ENCODE peak calls at places on chromosome 1, in seven cellular contexts. One of them, this sample, is unnamed. For H3K4me1, the result is how much of the 10 kb centered on the place peaks cover.

GRCh38 chr1:37159102-37159501 is 124.8 kb upstream of the GRIK3 start:
- DNase-seq in SJSA1: peak
- DNase-seq in HepG2: no peak
- DNase-seq in naive thymus-derived CD4-positive, alpha-beta T cell: no peak
- DNase-seq in small intestine: no peak
- DNase-seq in IMR-90: no peak
- DNase-seq in heart right ventricle: no peak
- DNase-seq in this sample: no peak

GRCh38 chr1:34671887-34672286 is 83.0 kb upstream of the GJB5 start:
- DNase-seq in IMR-90: no peak
- DNase-seq in SJSA1: no peak
- DNase-seq in HepG2: no peak
- DNase-seq in naive thymus-derived CD4-positive, alpha-beta T cell: no peak
- DNase-seq in small intestine: no peak
- DNase-seq in heart right ventricle: no peak
- DNase-seq in this sample: no peak

GRCh38 chr1:7646981-7647901 is 123.9 kb upstream of the VAMP3 start:
- DNase-seq in IMR-90: peak
- DNase-seq in naive thymus-derived CD4-positive, alpha-beta T cell: peak
- DNase-seq in SJSA1: peak
- DNase-seq in HepG2: no peak
- DNase-seq in small intestine: peak
- DNase-seq in heart right ventricle: peak
- DNase-seq in this sample: peak

GRCh38 chr1:44640178-44640865 is 34.0 kb downstream of the TMEM53 start:
- DNase-seq in IMR-90: no peak
- DNase-seq in naive thymus-derived CD4-positive, alpha-beta T cell: no peak
- DNase-seq in SJSA1: no peak
- DNase-seq in small intestine: no peak
- DNase-seq in heart right ventricle: peak
- DNase-seq in HepG2: no peak
- DNase-seq in this sample: no peak

GRCh38 chr1:11749203-11749689 is 12.7 kb upstream of the C1orf167 start:
- DNase-seq in SJSA1: no peak
- DNase-seq in heart right ventricle: peak
- DNase-seq in HepG2: peak
- DNase-seq in small intestine: peak
- DNase-seq in naive thymus-derived CD4-positive, alpha-beta T cell: no peak
- DNase-seq in IMR-90: no peak
- DNase-seq in this sample: peak

GRCh38 chr1:2834146-2834475 is 32.6 kb upstream of the TTC34 start:
- DNase-seq in HepG2: no peak
- DNase-seq in naive thymus-derived CD4-positive, alpha-beta T cell: no peak
- DNase-seq in SJSA1: no peak
- DNase-seq in heart right ventricle: no peak
- DNase-seq in small intestine: no peak
- DNase-seq in IMR-90: no peak
- DNase-seq in this sample: no peak

GRCh38 chr1:233885196-233886028 is 19.1 kb upstream of the SLC35F3 start:
- DNase-seq in small intestine: no peak
- DNase-seq in heart right ventricle: no peak
- DNase-seq in HepG2: no peak
- DNase-seq in SJSA1: no peak
- DNase-seq in IMR-90: no peak
- DNase-seq in naive thymus-derived CD4-positive, alpha-beta T cell: no peak
- DNase-seq in this sample: no peak

GRCh38 chr1:234125283-234125682 is 220.8 kb downstream of the SLC35F3 start:
- DNase-seq in HepG2: peak
- DNase-seq in small intestine: no peak
- DNase-seq in IMR-90: peak
- DNase-seq in heart right ventricle: no peak
- DNase-seq in naive thymus-derived CD4-positive, alpha-beta T cell: peak
- DNase-seq in SJSA1: peak
- DNase-seq in this sample: no peak

GRCh38 chr1:2821970-2822620 is 20.6 kb upstream of the TTC34 start:
- DNase-seq in SJSA1: no peak
- DNase-seq in HepG2: no peak
- DNase-seq in naive thymus-derived CD4-positive, alpha-beta T cell: peak
- DNase-seq in IMR-90: no peak
- DNase-seq in small intestine: peak
- DNase-seq in heart right ventricle: peak
- DNase-seq in this sample: peak

GRCh38 chr1:181349512-181349911 is 133.8 kb upstream of the CACNA1E start:
- DNase-seq in heart right ventricle: no peak
- DNase-seq in naive thymus-derived CD4-positive, alpha-beta T cell: no peak
- DNase-seq in small intestine: no peak
- DNase-seq in SJSA1: no peak
- DNase-seq in HepG2: no peak
- DNase-seq in IMR-90: no peak
- DNase-seq in this sample: peak

GRCh38 chr1:17890815-17891191 is 135.7 kb downstream of the ACTL8 start:
- DNase-seq in naive thymus-derived CD4-positive, alpha-beta T cell: no peak
- DNase-seq in heart right ventricle: no peak
- DNase-seq in IMR-90: no peak
- DNase-seq in HepG2: no peak
- DNase-seq in SJSA1: no peak
- DNase-seq in small intestine: no peak
- DNase-seq in this sample: no peak

GRCh38 chr1:193264313-193265065 is 78.1 kb upstream of the B3GALT2 start:
- DNase-seq in IMR-90: peak
- DNase-seq in HepG2: no peak
- DNase-seq in naive thymus-derived CD4-positive, alpha-beta T cell: no peak
- DNase-seq in heart right ventricle: no peak
- DNase-seq in SJSA1: no peak
- DNase-seq in small intestine: no peak
- DNase-seq in this sample: no peak

GRCh38 chr1:223737342-223737741 is 25.0 kb downstream of the CAPN2 start:
- DNase-seq in SJSA1: no peak
- DNase-seq in naive thymus-derived CD4-positive, alpha-beta T cell: no peak
- DNase-seq in heart right ventricle: no peak
- DNase-seq in HepG2: no peak
- DNase-seq in small intestine: no peak
- DNase-seq in IMR-90: no peak
- DNase-seq in this sample: no peak
- H3K4me1 ChIP-seq in SJSA1: under half
- H3K4me1 ChIP-seq in naive thymus-derived CD4-positive, alpha-beta T cell: under half
- H3K4me1 ChIP-seq in heart right ventricle: half or more
- H3K4me1 ChIP-seq in HepG2: under half
- H3K4me1 ChIP-seq in small intestine: under half
- H3K4me1 ChIP-seq in IMR-90: under half
- H3K4me1 ChIP-seq in this sample: half or more

GRCh38 chr1:19646366-19646765 is 2.3 kb downstream of the NBL1 start:
- DNase-seq in SJSA1: no peak
- DNase-seq in naive thymus-derived CD4-positive, alpha-beta T cell: no peak
- DNase-seq in small intestine: peak
- DNase-seq in HepG2: no peak
- DNase-seq in IMR-90: no peak
- DNase-seq in heart right ventricle: no peak
- DNase-seq in this sample: peak

GRCh38 chr1:19648239-19648638 is 4.1 kb downstream of the NBL1 start:
- DNase-seq in small intestine: no peak
- DNase-seq in naive thymus-derived CD4-positive, alpha-beta T cell: no peak
- DNase-seq in HepG2: no peak
- DNase-seq in SJSA1: no peak
- DNase-seq in IMR-90: no peak
- DNase-seq in heart right ventricle: no peak
- DNase-seq in this sample: no peak

GRCh38 chr1:19646771-19647319 is 2.7 kb downstream of the NBL1 start:
- DNase-seq in SJSA1: no peak
- DNase-seq in small intestine: no peak
- DNase-seq in IMR-90: no peak
- DNase-seq in naive thymus-derived CD4-positive, alpha-beta T cell: no peak
- DNase-seq in heart right ventricle: no peak
- DNase-seq in HepG2: no peak
- DNase-seq in this sample: no peak

GRCh38 chr1:19648689-19649088 is 4.6 kb downstream of the NBL1 start:
- DNase-seq in small intestine: peak
- DNase-seq in HepG2: peak
- DNase-seq in heart right ventricle: no peak
- DNase-seq in naive thymus-derived CD4-positive, alpha-beta T cell: no peak
- DNase-seq in IMR-90: no peak
- DNase-seq in SJSA1: no peak
- DNase-seq in this sample: no peak

GRCh38 chr1:19647643-19648042 is 3.5 kb downstream of the NBL1 start:
- DNase-seq in SJSA1: no peak
- DNase-seq in heart right ventricle: peak
- DNase-seq in naive thymus-derived CD4-positive, alpha-beta T cell: no peak
- DNase-seq in small intestine: no peak
- DNase-seq in IMR-90: no peak
- DNase-seq in HepG2: no peak
- DNase-seq in this sample: no peak
- H3K4me1 ChIP-seq in SJSA1: under half
- H3K4me1 ChIP-seq in heart right ventricle: half or more
- H3K4me1 ChIP-seq in naive thymus-derived CD4-positive, alpha-beta T cell: under half
- H3K4me1 ChIP-seq in small intestine: under half
- H3K4me1 ChIP-seq in IMR-90: under half
- H3K4me1 ChIP-seq in HepG2: under half
- H3K4me1 ChIP-seq in this sample: half or more

GRCh38 chr1:116338400-116338799 is 34.6 kb upstream of the ATP1A1 start:
- DNase-seq in naive thymus-derived CD4-positive, alpha-beta T cell: no peak
- DNase-seq in heart right ventricle: no peak
- DNase-seq in SJSA1: no peak
- DNase-seq in HepG2: no peak
- DNase-seq in IMR-90: no peak
- DNase-seq in small intestine: no peak
- DNase-seq in this sample: no peak
- H3K4me1 ChIP-seq in naive thymus-derived CD4-positive, alpha-beta T cell: under half
- H3K4me1 ChIP-seq in heart right ventricle: under half
- H3K4me1 ChIP-seq in SJSA1: under half
- H3K4me1 ChIP-seq in HepG2: under half
- H3K4me1 ChIP-seq in IMR-90: under half
- H3K4me1 ChIP-seq in small intestine: under half
- H3K4me1 ChIP-seq in this sample: under half

DNA sequence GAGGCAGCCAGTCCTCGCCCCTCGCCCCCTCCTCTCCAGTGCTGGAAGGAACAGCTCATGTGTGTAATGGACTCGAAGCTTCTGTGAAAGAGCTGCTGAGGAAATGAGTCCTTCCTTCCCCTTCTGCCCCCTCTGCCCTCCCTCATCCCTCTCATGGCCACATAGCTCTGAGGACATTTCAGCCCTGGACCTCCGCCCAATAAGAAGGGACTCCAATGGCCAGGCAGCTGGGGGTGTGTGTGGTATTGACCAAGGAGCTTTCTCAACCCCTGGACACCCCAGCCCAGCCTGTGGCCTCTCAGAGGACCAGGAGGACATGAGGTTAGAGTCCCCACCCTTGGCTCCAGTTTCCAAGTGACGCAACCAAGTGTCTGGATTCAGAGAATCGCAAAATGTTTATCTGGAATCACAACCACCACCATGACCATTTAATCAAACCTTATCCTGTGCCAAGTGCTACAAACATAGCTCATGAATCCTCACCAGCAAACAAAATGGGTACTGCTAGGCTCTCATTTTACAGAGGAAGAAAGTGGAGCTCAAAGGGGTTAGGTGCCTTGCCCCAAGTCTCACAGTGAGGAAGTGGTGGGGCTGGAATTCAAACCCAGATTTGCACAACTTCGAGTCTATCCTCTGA is 47.8 kb upstream of the ECE1 start:
- DNase-seq in small intestine: peak
- DNase-seq in naive thymus-derived CD4-positive, alpha-beta T cell: no peak
- DNase-seq in HepG2: no peak
- DNase-seq in SJSA1: no peak
- DNase-seq in IMR-90: peak
- DNase-seq in heart right ventricle: peak
- DNase-seq in this sample: peak
- H3K4me1 ChIP-seq in small intestine: under half
- H3K4me1 ChIP-seq in naive thymus-derived CD4-positive, alpha-beta T cell: half or more
- H3K4me1 ChIP-seq in HepG2: half or more
- H3K4me1 ChIP-seq in SJSA1: under half
- H3K4me1 ChIP-seq in IMR-90: half or more
- H3K4me1 ChIP-seq in heart right ventricle: half or more
- H3K4me1 ChIP-seq in this sample: half or more

GRCh38 chr1:183070923-183071618 is 47.9 kb downstream of the LAMC1 start:
- DNase-seq in heart right ventricle: no peak
- DNase-seq in small intestine: no peak
- DNase-seq in naive thymus-derived CD4-positive, alpha-beta T cell: no peak
- DNase-seq in SJSA1: no peak
- DNase-seq in HepG2: peak
- DNase-seq in IMR-90: peak
- DNase-seq in this sample: no peak

GRCh38 chr1:183073320-183073719 is 50.1 kb downstream of the LAMC1 start:
- DNase-seq in naive thymus-derived CD4-positive, alpha-beta T cell: no peak
- DNase-seq in HepG2: peak
- DNase-seq in SJSA1: no peak
- DNase-seq in small intestine: no peak
- DNase-seq in IMR-90: no peak
- DNase-seq in heart right ventricle: no peak
- DNase-seq in this sample: no peak

GRCh38 chr1:183077107-183077506 is 53.9 kb downstream of the LAMC1 start:
- DNase-seq in heart right ventricle: no peak
- DNase-seq in SJSA1: no peak
- DNase-seq in IMR-90: no peak
- DNase-seq in HepG2: no peak
- DNase-seq in naive thymus-derived CD4-positive, alpha-beta T cell: no peak
- DNase-seq in small intestine: no peak
- DNase-seq in this sample: no peak

GRCh38 chr1:183075861-183076260 is 52.6 kb downstream of the LAMC1 start:
- DNase-seq in heart right ventricle: no peak
- DNase-seq in HepG2: no peak
- DNase-seq in naive thymus-derived CD4-positive, alpha-beta T cell: no peak
- DNase-seq in SJSA1: no peak
- DNase-seq in IMR-90: no peak
- DNase-seq in small intestine: no peak
- DNase-seq in this sample: no peak

GRCh38 chr1:183074215-183074614 is 51.0 kb downstream of the LAMC1 start:
- DNase-seq in naive thymus-derived CD4-positive, alpha-beta T cell: no peak
- DNase-seq in HepG2: no peak
- DNase-seq in heart right ventricle: no peak
- DNase-seq in small intestine: no peak
- DNase-seq in SJSA1: no peak
- DNase-seq in IMR-90: no peak
- DNase-seq in this sample: no peak
- H3K4me1 ChIP-seq in naive thymus-derived CD4-positive, alpha-beta T cell: under half
- H3K4me1 ChIP-seq in HepG2: half or more
- H3K4me1 ChIP-seq in heart right ventricle: half or more
- H3K4me1 ChIP-seq in small intestine: under half
- H3K4me1 ChIP-seq in SJSA1: under half
- H3K4me1 ChIP-seq in IMR-90: under half
- H3K4me1 ChIP-seq in this sample: half or more

DNA sequence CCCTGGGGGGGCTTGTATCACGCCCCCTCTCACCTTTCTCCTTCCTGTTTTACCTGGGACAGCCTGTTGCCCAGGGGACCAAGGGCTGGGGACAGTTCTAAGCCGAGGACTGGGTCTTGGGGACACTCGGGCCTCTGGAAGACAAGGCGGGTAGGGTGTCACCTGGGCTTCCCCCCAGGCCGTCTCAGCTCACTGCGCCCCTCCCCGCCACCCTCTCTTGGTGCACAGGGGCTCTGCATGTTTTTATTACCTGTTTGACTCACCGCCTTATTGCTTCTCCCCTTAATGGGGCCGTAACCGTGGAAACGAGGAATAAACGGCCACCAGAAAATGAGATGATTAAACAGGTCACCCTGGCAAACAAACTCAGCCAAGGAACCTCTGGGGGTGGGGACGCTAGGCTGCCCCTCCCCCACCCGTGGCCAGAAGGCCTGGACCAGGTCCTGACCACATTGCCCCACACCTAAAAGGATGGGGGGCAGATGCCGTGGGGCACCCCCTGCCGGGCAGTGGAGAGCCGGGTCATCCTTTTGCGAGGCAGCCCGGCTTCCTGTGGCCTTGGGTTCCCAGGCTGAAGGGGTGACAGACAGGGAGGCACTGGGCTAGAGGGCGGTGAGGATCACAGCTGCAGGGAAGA is 109.9 kb downstream of the CASZ1 start:
- DNase-seq in HepG2: peak
- DNase-seq in SJSA1: no peak
- DNase-seq in heart right ventricle: no peak
- DNase-seq in IMR-90: no peak
- DNase-seq in naive thymus-derived CD4-positive, alpha-beta T cell: no peak
- DNase-seq in small intestine: no peak
- DNase-seq in this sample: no peak
- H3K4me1 ChIP-seq in HepG2: half or more
- H3K4me1 ChIP-seq in SJSA1: under half
- H3K4me1 ChIP-seq in heart right ventricle: half or more
- H3K4me1 ChIP-seq in IMR-90: under half
- H3K4me1 ChIP-seq in naive thymus-derived CD4-positive, alpha-beta T cell: under half
- H3K4me1 ChIP-seq in small intestine: under half
- H3K4me1 ChIP-seq in this sample: half or more